ENCODE peak calls at places on chromosomes 6 and 20, in eight cellular contexts. J, G, K, X, Z, A, T and I are unnamed samples.

GRCh38 chr6:148440021-148440420 is 97.4 kb downstream of the SASH1 start:
- DNase-seq in X (no peak), Z (no peak), K (no peak), T (no peak), J (no peak), G (no peak), A (no peak), I (no peak)

GRCh38 chr20:41058007-41058673 is 29.5 kb downstream of the TOP1 start:
- DNase-seq in G (peak), T (no peak), A (no peak), J (no peak), K (no peak), Z (peak), X (no peak), I (no peak)

GRCh38 chr6:16440656-16441212 is 202.3 kb downstream of the GMPR start:
- DNase-seq in G (no peak), X (no peak), J (no peak), K (no peak), Z (no peak), A (no peak), T (no peak), I (no peak)

GRCh38 chr6:129490551-129491245 is 219.3 kb downstream of the ARHGAP18 start:
- DNase-seq in J (no peak), T (peak), X (peak), A (no peak), K (peak), Z (peak), G (peak), I (peak)

GRCh38 chr20:32465092-32465900 is 107.2 kb downstream of the ASXL1 start:
- DNase-seq in K (no peak), X (no peak), T (no peak), A (peak), J (no peak), Z (peak), G (peak), I (no peak)

GRCh38 chr20:20824924-20825584 is 112.6 kb upstream of the RALGAPA2 start:
- DNase-seq in X (peak), Z (peak), J (peak), G (no peak), A (peak), K (peak), T (peak), I (peak)

GRCh38 chr6:6981923-6982322 is 125.8 kb upstream of the RREB1 start:
- DNase-seq in J (no peak), X (no peak), G (no peak), T (no peak), A (no peak), Z (no peak), K (no peak), I (no peak)

GRCh38 chr6:169075211-169075621 is 178.4 kb downstream of the THBS2 start:
- DNase-seq in K (no peak), A (peak), J (no peak), Z (peak), G (no peak), X (no peak), T (no peak), I (no peak)

GRCh38 chr6:9539231-9539755 is 875.6 kb downstream of the TFAP2A start:
- DNase-seq in T (no peak), G (no peak), Z (no peak), J (no peak), K (no peak), X (no peak), A (no peak), I (no peak)

GRCh38 chr20:50460608-50461268 is 49.4 kb upstream of the PTPN1 start:
- DNase-seq in J (peak), X (peak), G (peak), T (peak), K (peak), A (peak), Z (peak), I (peak)

GRCh38 chr6:52399511-52400315 is 20.4 kb upstream of the EFHC1 start:
- DNase-seq in J (peak), Z (peak), K (peak), T (peak), G (peak), A (no peak), X (peak), I (peak)

GRCh38 chr6:37338745-37339255 is 15.0 kb upstream of the RNF8 start:
- DNase-seq in J (no peak), K (no peak), T (no peak), X (no peak), G (no peak), A (no peak), Z (no peak), I (no peak)

GRCh38 chr20:13054011-13054410 is 45.2 kb downstream of the SPTLC3 start:
- DNase-seq in J (no peak), T (no peak), Z (no peak), X (no peak), A (no peak), G (no peak), K (no peak), I (no peak)

GRCh38 chr20:14093652-14094051 is 98.3 kb downstream of the MACROD2 start:
- DNase-seq in G (no peak), T (no peak), J (no peak), Z (no peak), K (no peak), A (no peak), X (no peak), I (no peak)

GRCh38 chr6:153965996-153966395 is 73.0 kb upstream of the OPRM1 start:
- DNase-seq in G (no peak), X (no peak), T (no peak), A (no peak), K (no peak), J (no peak), Z (peak), I (no peak)

GRCh38 chr6:84353459-84354423 is 126.3 kb upstream of the CEP162 start:
- DNase-seq in K (no peak), T (no peak), J (no peak), G (no peak), Z (no peak), X (no peak), A (no peak), I (no peak)

GRCh38 chr6:32627831-32628230 is 9.4 kb upstream of the HLA-DQA1 start:
- DNase-seq in J (peak), Z (peak), X (peak), A (no peak), G (no peak), T (no peak), K (peak), I (peak)

GRCh38 chr6:126041516-126042447 is 55.4 kb downstream of the TRMT11 start:
- DNase-seq in X (no peak), J (no peak), Z (no peak), G (no peak), K (no peak), T (no peak), A (no peak), I (no peak)

GRCh38 chr6:159062564-159062945 is 17.8 kb upstream of the TAGAP start:
- DNase-seq in X (peak), Z (no peak), G (no peak), T (peak), J (no peak), A (no peak), K (peak), I (peak)

GRCh38 chr6:149026530-149026942 is 279.7 kb downstream of the UST start:
- DNase-seq in T (no peak), X (peak), J (peak), Z (peak), K (no peak), G (peak), A (no peak), I (no peak)

GRCh38 chr6:35377002-35377401 is 34.6 kb downstream of the PPARD start:
- DNase-seq in J (no peak), K (no peak), T (no peak), Z (peak), X (peak), A (no peak), G (no peak), I (no peak)

GRCh38 chr6:25446815-25447569 is 167.8 kb downstream of the CARMIL1 start:
- DNase-seq in T (no peak), X (no peak), A (no peak), K (no peak), Z (no peak), G (no peak), J (no peak), I (no peak)

GRCh38 chr6:11855743-11856142 is 77.1 kb upstream of the ADTRP start:
- DNase-seq in K (no peak), X (no peak), G (no peak), A (no peak), T (no peak), Z (no peak), J (no peak), I (no peak)

GRCh38 chr20:34843421-34843820 is 18.0 kb upstream of the NCOA6 start:
- DNase-seq in J (no peak), X (no peak), K (no peak), Z (peak), G (no peak), A (no peak), T (no peak), I (no peak)

GRCh38 chr6:158649289-158650143 is at the start of gene SYTL3:
- DNase-seq in Z (peak), G (peak), X (peak), T (peak), K (peak), A (peak), J (no peak), I (peak)

GRCh38 chr6:106281088-106281487 is 44.5 kb downstream of the ATG5 start:
- DNase-seq in T (no peak), K (no peak), J (no peak), A (no peak), X (no peak), Z (no peak), G (peak), I (no peak)

GRCh38 chr20:43717616-43717995 is 9.2 kb downstream of the GTSF1L start:
- DNase-seq in A (no peak), T (no peak), K (no peak), G (no peak), Z (no peak), J (no peak), X (no peak), I (no peak)

GRCh38 chr20:45354423-45355208 is 6.4 kb upstream of the SDC4 start:
- DNase-seq in X (no peak), K (no peak), A (no peak), T (no peak), J (no peak), Z (peak), G (no peak), I (no peak)

GRCh38 chr20:43255877-43256276 is 66.2 kb upstream of the PTPRT start:
- DNase-seq in X (no peak), T (no peak), K (no peak), A (no peak), Z (no peak), J (no peak), G (no peak), I (no peak)

GRCh38 chr20:50020283-50020682 is 37.5 kb downstream of the SNAI1 start:
- DNase-seq in A (no peak), K (no peak), J (no peak), T (no peak), X (peak), Z (peak), G (peak), I (no peak)

GRCh38 chr6:29107758-29108157 is at the start of gene OR2J3:
- DNase-seq in K (no peak), J (no peak), A (no peak), G (no peak), X (no peak), T (no peak), Z (no peak), I (no peak)

GRCh38 chr6:132270745-132271414 is 130.4 kb downstream of the MOXD1 start:
- DNase-seq in X (no peak), A (no peak), K (no peak), J (no peak), T (no peak), G (no peak), Z (no peak), I (no peak)

GRCh38 chr6:37680668-37681067 is 17.0 kb downstream of the MDGA1 start:
- DNase-seq in J (no peak), A (peak), K (no peak), T (no peak), X (no peak), Z (no peak), G (no peak), I (no peak)

DNA sequence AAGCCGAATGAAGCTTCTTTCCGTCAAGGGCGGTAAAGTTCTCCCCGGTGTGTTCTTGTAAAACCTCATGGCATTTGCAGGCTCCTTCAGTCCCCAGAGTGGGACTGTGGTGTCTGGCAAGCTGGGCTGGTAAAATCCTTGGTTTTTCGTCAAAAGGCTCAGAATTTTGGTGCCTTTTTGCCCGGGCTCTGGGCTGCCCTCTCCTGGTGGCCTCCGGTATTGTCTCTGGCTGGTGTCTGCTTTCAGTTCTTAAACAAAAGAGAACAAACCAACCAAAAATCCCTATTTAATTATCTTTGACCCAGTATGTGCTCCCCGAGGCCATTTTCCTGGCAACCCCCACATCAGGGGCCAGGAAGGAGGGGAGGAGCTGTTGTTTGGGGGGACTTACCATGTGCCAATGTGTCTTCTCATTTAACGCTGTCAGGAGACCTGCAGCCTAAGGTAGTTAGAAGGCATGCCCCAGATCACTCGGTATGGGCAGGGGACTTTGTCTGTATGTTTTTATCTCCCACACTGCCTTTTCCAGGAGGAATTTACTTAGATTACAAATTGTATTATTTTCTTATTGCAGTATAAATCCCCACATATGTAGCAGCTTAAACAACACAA is 11.1 kb downstream of the CDH4 start:
- DNase-seq in Z (peak), A (peak), K (no peak), X (no peak), J (peak), T (no peak), G (peak), I (no peak)
- TF ChIP-seq CTCF in Z (peak), A (peak), K (peak), X (peak), J (peak), T (peak), G (peak), I (no peak)

DNA sequence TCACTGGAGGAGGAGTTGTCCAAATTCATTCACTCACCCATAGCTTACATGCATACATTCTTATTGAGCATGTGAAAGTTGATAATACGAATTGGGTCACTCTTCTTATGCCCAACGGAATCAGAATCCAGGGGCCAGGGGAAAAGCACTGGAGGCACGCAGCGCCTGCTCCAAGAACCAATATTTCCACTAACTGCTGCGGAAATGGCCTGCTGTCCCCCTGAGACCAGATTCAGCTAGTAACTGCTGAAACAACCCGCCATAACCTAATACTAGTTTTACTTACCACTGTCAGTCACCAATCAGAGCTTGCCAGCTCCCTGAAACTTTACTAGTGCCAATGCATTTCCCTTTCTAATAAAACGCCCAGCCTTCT is 641 bp upstream of the FKBP1A start:
- DNase-seq in G (no peak), X (no peak), J (no peak), K (no peak), T (no peak), A (no peak), Z (no peak), I (no peak)
- TF ChIP-seq CTCF in G (no peak), X (no peak), J (no peak), K (no peak), T (no peak), A (no peak), Z (no peak), I (no peak)

DNA sequence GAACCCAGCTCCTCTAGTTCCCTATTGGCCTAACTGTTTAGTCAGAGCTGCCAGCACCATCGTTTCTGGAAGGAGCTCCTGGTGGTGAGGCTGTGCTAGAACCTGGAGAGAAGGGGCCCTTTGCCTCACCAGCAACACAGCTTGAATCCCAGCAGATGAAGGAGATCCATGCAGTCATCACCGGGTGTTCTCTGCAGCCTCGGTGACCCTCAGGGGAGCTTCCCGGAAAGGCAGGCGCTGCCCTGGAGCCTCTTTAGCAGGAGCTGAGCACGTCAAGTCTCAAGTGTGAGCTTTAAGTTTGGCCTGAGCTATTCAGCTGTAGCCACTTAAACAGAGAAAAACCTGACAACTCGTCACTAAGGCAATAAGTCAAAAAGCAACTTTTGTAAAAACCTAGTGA is 181.2 kb upstream of the FOXQ1 start:
- DNase-seq in T (no peak), J (no peak), A (no peak), G (no peak), K (no peak), X (no peak), Z (no peak), I (no peak)
- TF ChIP-seq CTCF in T (no peak), J (no peak), A (no peak), G (no peak), K (no peak), X (no peak), Z (no peak), I (no peak)

GRCh38 chr6:137489410-137490371 is 4.5 kb downstream of the OLIG3 start:
- DNase-seq in J (peak), K (peak), A (no peak), G (no peak), X (no peak), T (peak), Z (no peak), I (peak)
- TF ChIP-seq CTCF in J (no peak), K (no peak), A (no peak), G (no peak), X (no peak), T (no peak), Z (peak), I (no peak)

GRCh38 chr20:10673831-10674683 is at the start of gene JAG1:
- DNase-seq in J (peak), Z (peak), G (peak), X (peak), T (peak), K (peak), A (peak), I (peak)

GRCh38 chr20:10676518-10676917 is 2.7 kb upstream of the JAG1 start:
- DNase-seq in T (no peak), J (no peak), Z (no peak), A (no peak), G (no peak), K (no peak), X (no peak), I (no peak)

GRCh38 chr20:10673176-10673830 is 496 bp downstream of the JAG1 start:
- DNase-seq in X (peak), J (peak), Z (peak), A (peak), T (peak), G (peak), K (peak), I (peak)

GRCh38 chr20:10675456-10675848 is 1.7 kb upstream of the JAG1 start:
- DNase-seq in A (no peak), X (no peak), G (no peak), Z (no peak), K (no peak), J (no peak), T (no peak), I (no peak)

GRCh38 chr20:10674684-10675455 is 1.1 kb upstream of the JAG1 start:
- DNase-seq in J (peak), Z (peak), A (peak), G (peak), K (peak), X (peak), T (peak), I (peak)
- TF ChIP-seq CTCF in J (peak), Z (peak), A (peak), G (peak), K (peak), X (peak), T (peak), I (peak)

DNA sequence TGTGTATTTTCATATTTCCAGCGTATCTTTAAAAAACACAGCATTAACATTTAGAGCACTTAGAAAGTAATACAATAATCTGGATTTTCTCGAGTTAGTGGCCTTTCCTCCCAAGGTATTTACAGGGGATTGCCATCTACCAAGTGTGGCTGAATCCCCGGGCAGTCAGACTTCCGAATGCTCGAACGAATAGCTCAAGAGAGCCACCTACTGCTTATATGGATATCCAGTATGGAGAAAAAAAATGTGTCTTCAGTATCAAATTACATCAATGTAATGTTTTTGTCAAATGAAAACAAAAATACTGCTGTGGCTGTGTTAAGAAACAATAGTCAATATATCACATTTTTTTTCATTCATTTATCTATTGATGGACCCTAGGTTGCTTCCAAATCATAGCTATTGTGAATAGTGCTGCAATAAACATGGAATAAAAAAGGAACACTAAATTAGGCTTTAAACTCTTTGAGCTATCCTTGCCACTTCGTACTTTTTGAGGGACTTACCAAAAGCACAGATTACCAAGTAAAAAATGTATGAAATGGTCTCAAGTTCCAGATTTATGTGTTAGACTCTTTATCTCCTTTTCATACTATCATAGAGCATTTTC is 654.5 kb upstream of the PTCHD4 start:
- DNase-seq in G (peak), K (peak), J (peak), Z (peak), X (peak), A (no peak), T (peak), I (peak)
- TF ChIP-seq CTCF in G (peak), K (no peak), J (peak), Z (peak), X (peak), A (no peak), T (peak), I (peak)

GRCh38 chr6:162331911-162332310 is 395.7 kb downstream of the PRKN start:
- DNase-seq in J (no peak), A (no peak), X (no peak), T (no peak), G (no peak), Z (no peak), K (no peak), I (no peak)

GRCh38 chr6:162336359-162336758 is 391.2 kb downstream of the PRKN start:
- DNase-seq in G (no peak), X (no peak), J (no peak), Z (no peak), A (no peak), T (no peak), K (no peak), I (no peak)

GRCh38 chr6:162343196-162343901 is 384.2 kb downstream of the PRKN start:
- DNase-seq in T (no peak), K (no peak), Z (peak), G (no peak), J (no peak), A (no peak), X (no peak), I (no peak)

GRCh38 chr6:162337412-162337811 is 390.2 kb downstream of the PRKN start:
- DNase-seq in T (no peak), K (no peak), G (no peak), A (no peak), X (no peak), J (no peak), Z (no peak), I (no peak)
- TF ChIP-seq CTCF in T (no peak), K (no peak), G (no peak), A (no peak), X (no peak), J (no peak), Z (no peak), I (no peak)